ENCODE peak calls at places on chromosomes 4 and X, in seven cellular contexts. O is omental fat pad; N is GM04503; Z is activated CD8-positive, alpha-beta T cell treated with anti-CD3 and anti-CD28 coated beads for 36 hours; P is CD8-positive, alpha-beta T cell; L is astrocyte of the hippocampus; M is astrocyte of the spinal cord. R is an unnamed sample.

GRCh38 chrX:104112326-104112951 is at the start of gene ZCCHC18:
- DNase-seq in O (no peak), N (no peak), Z (peak; percentile 65), P (no peak), L (peak; percentile 87), M (peak; percentile 72), R (no peak)

GRCh38 chrX:16868920-16869319 is 1.2 kb downstream of the RBBP7 start:
- DNase-seq in O (no peak), N (no peak), Z (no peak), P (no peak), L (no peak), M (no peak), R (no peak)

GRCh38 chr4:8645753-8646124 is 53.2 kb downstream of the CPZ start:
- DNase-seq in O (no peak), N (no peak), Z (no peak), P (no peak), L (no peak), M (no peak), R (no peak)

GRCh38 chr4:112109455-112110425 is 35.5 kb upstream of the FAM241A start:
- DNase-seq in O (no peak), N (no peak), Z (no peak), P (no peak), L (peak; percentile 43), M (peak; percentile 54), R (peak; percentile 48)

GRCh38 chr4:107897823-107898222 is 33.5 kb upstream of the CYP2U1 start:
- DNase-seq in O (no peak), N (no peak), Z (no peak), P (no peak), L (no peak), M (no peak), R (no peak)

GRCh38 chrX:115018944-115019343 is 1.5 kb upstream of the IL13RA2 start:
- DNase-seq in O (no peak), N (peak; percentile 48), Z (no peak), P (no peak), L (no peak), M (no peak), R (no peak)

GRCh38 chr4:73341454-73341853 is 62.6 kb upstream of the ALB start:
- DNase-seq in O (no peak), N (peak; percentile 16), Z (peak; percentile 17), P (no peak), L (peak; percentile 59), M (peak; percentile 61), R (peak; percentile 63)

GRCh38 chr4:77449162-77449561 is 156.5 kb upstream of the CXCL13 start:
- DNase-seq in O (no peak), N (no peak), Z (no peak), P (no peak), L (no peak), M (peak; percentile 7), R (no peak)

GRCh38 chr4:140641789-140642439 is 73.2 kb upstream of the UCP1 start:
- DNase-seq in O (no peak), N (no peak), Z (no peak), P (no peak), L (no peak), M (no peak), R (no peak)

GRCh38 chr4:80393246-80393969 is 57.9 kb downstream of the CFAP299 start:
- DNase-seq in O (no peak), N (peak; percentile 35), Z (peak; percentile 42), P (no peak), L (peak; percentile 55), M (peak; percentile 72), R (peak; percentile 84)

GRCh38 chrX:85051627-85052026 is 48.0 kb downstream of the APOOL start:
- DNase-seq in O (no peak), N (no peak), Z (no peak), P (no peak), L (no peak), M (no peak), R (no peak)

GRCh38 chr4:176588436-176588835 is 204.3 kb downstream of the VEGFC start:
- DNase-seq in O (no peak), N (no peak), Z (no peak), P (no peak), L (no peak), M (no peak), R (no peak)

GRCh38 chrX:39950035-39950688 is 147.6 kb downstream of the BCOR start:
- DNase-seq in O (no peak), N (no peak), Z (no peak), P (no peak), L (no peak), M (no peak), R (no peak)

GRCh38 chr4:8441499-8442091 is 1.0 kb downstream of the TRMT44 start:
- DNase-seq in O (no peak), N (no peak), Z (no peak), P (no peak), L (no peak), M (no peak), R (no peak)

GRCh38 chr4:78937837-78938236 is 1.4 kb downstream of the PAQR3 start:
- DNase-seq in O (no peak), N (no peak), Z (no peak), P (no peak), L (peak; percentile 17), M (no peak), R (no peak)

GRCh38 chrX:153818571-153819397 is 11.6 kb downstream of the PDZD4 start:
- DNase-seq in O (no peak), N (no peak), Z (peak; percentile 48), P (peak; percentile 14), L (peak; percentile 45), M (no peak), R (no peak)

GRCh38 chr4:139564502-139564901 is 8.5 kb upstream of the SETD7 start:
- DNase-seq in O (no peak), N (no peak), Z (no peak), P (no peak), L (no peak), M (no peak), R (no peak)

GRCh38 chr4:14180983-14181601 is 553.6 kb upstream of the BOD1L1 start:
- DNase-seq in O (no peak), N (no peak), Z (no peak), P (no peak), L (peak; percentile 22), M (peak; percentile 20), R (no peak)

GRCh38 chrX:107421337-107421736 is 28.1 kb upstream of the FRMPD3 start:
- DNase-seq in O (no peak), N (no peak), Z (no peak), P (no peak), L (no peak), M (no peak), R (no peak)

GRCh38 chr4:28654618-28655017 is 1794.0 kb downstream of the STIM2 start:
- DNase-seq in O (no peak), N (no peak), Z (no peak), P (no peak), L (no peak), M (no peak), R (peak; percentile 17)

GRCh38 chrX:35664838-35665237 is 133.3 kb upstream of the MAGEB16 start:
- DNase-seq in O (no peak), N (no peak), Z (no peak), P (no peak), L (no peak), M (no peak), R (no peak)

GRCh38 chr4:13849778-13850177 is 222.3 kb upstream of the BOD1L1 start:
- DNase-seq in O (no peak), N (no peak), Z (no peak), P (no peak), L (no peak), M (no peak), R (no peak)

GRCh38 chr4:85861064-85861767 is 386.3 kb downstream of the ARHGAP24 start:
- DNase-seq in O (no peak), N (no peak), Z (no peak), P (no peak), L (no peak), M (no peak), R (no peak)

GRCh38 chr4:88138561-88138960 is 19.9 kb downstream of the ABCG2 start:
- DNase-seq in O (no peak), N (peak; percentile 91), Z (no peak), P (no peak), L (peak; percentile 37), M (peak; percentile 59), R (peak; percentile 40)

GRCh38 chr4:30866444-30866843 is 146.3 kb downstream of the PCDH7 start:
- DNase-seq in O (no peak), N (no peak), Z (no peak), P (no peak), L (peak; percentile 60), M (peak; percentile 39), R (peak; percentile 6)

GRCh38 chr4:2044542-2045517 is 14.3 kb upstream of the NAT8L start:
- DNase-seq in O (no peak), N (no peak), Z (no peak), P (no peak), L (no peak), M (no peak), R (no peak)

GRCh38 chrX:19129694-19130093 is 7.4 kb upstream of the ADGRG2 start:
- DNase-seq in O (no peak), N (no peak), Z (no peak), P (no peak), L (no peak), M (no peak), R (no peak)

GRCh38 chr4:55124337-55125076 is 888 bp downstream of the KDR start:
- DNase-seq in O (no peak), N (no peak), Z (no peak), P (no peak), L (peak; percentile 71), M (peak; percentile 29), R (no peak)

GRCh38 chr4:23384741-23385140 is 505.1 kb downstream of the PPARGC1A start:
- DNase-seq in O (no peak), N (no peak), Z (no peak), P (no peak), L (peak; percentile 66), M (peak; percentile 59), R (peak; percentile 66)

GRCh38 chr4:55116450-55116849 is 8.9 kb downstream of the KDR start:
- DNase-seq in O (no peak), N (no peak), Z (no peak), P (no peak), L (peak; percentile 75), M (no peak), R (no peak)

GRCh38 chrX:50736651-50737050 is 77.3 kb downstream of the SHROOM4 start:
- DNase-seq in O (no peak), N (no peak), Z (no peak), P (no peak), L (no peak), M (no peak), R (no peak)

GRCh38 chr4:170122252-170122651 is 32.5 kb upstream of the AADAT start:
- DNase-seq in O (no peak), N (no peak), Z (no peak), P (no peak), L (no peak), M (no peak), R (peak; percentile 35)

GRCh38 chrX:155888139-155888538 is 7.0 kb downstream of the VAMP7 start:
- DNase-seq in O (no peak), N (peak; percentile 44), Z (no peak), P (no peak), L (peak; percentile 84), M (peak; percentile 72), R (peak; percentile 58)

GRCh38 chr4:119097282-119097900 is 38.2 kb upstream of the MYOZ2 start:
- DNase-seq in O (no peak), N (no peak), Z (no peak), P (no peak), L (no peak), M (no peak), R (no peak)

GRCh38 chr4:79338148-79338547 is 12.3 kb upstream of the NAA11 start:
- DNase-seq in O (no peak), N (no peak), Z (no peak), P (no peak), L (no peak), M (no peak), R (no peak)

GRCh38 chr4:79049840-79050520 is 110.7 kb upstream of the PAQR3 start:
- DNase-seq in O (no peak), N (no peak), Z (no peak), P (no peak), L (no peak), M (peak; percentile 9), R (no peak)

GRCh38 chr4:139438141-139438540 is 15.8 kb upstream of the RAB33B start:
- DNase-seq in O (no peak), N (no peak), Z (no peak), P (no peak), L (peak; percentile 4), M (no peak), R (no peak)

R was measured in foreskin keratinocyte.